ENCODE peak calls at places on chromosomes 4 and X, in eight cellular contexts. A is neural progenitor cell, X is HCT116, O is SK-N-SH, S is PC-3, Q is GM23248, Z is hepatocyte, K is GM23338. B is an unnamed sample.

GRCh38 chr4:107283587-107284559 is 247.8 kb upstream of the DKK2 start:
- DNase-seq in S (peak), K (peak), X (no peak), Z (peak), A (no peak), Q (peak), O (peak), B (no peak)

GRCh38 chr4:177371452-177371851 is 61.8 kb downstream of the NEIL3 start:
- DNase-seq in S (no peak), Q (no peak), X (no peak), A (no peak), Z (no peak), O (no peak), K (no peak), B (no peak)

GRCh38 chrX:119981286-119982070 is 37.9 kb upstream of the NKAP start:
- DNase-seq in O (peak), Z (peak), K (peak), S (peak), Q (peak), A (peak), X (peak), B (peak)

GRCh38 chr4:54237770-54238169 is 8.7 kb downstream of the PDGFRA start:
- DNase-seq in O (no peak), Z (no peak), K (no peak), Q (no peak), A (no peak), S (no peak), X (no peak), B (no peak)

GRCh38 chrX:56281789-56282188 is 49.6 kb downstream of the KLF8 start:
- DNase-seq in Q (peak), K (peak), O (peak), A (peak), Z (peak), X (peak), S (peak), B (peak)

GRCh38 chrX:15977644-15978043 is 123.0 kb upstream of the AP1S2 start:
- DNase-seq in Z (no peak), O (no peak), A (no peak), S (no peak), X (no peak), K (no peak), Q (no peak), B (no peak)

GRCh38 chr4:121784975-121785374 is 16.1 kb upstream of the EXOSC9 start:
- DNase-seq in O (no peak), A (no peak), K (no peak), S (peak), Z (no peak), X (no peak), Q (peak), B (no peak)

GRCh38 chr4:140277576-140277975 is 95.9 kb upstream of the SCOC start:
- DNase-seq in A (no peak), S (peak), K (no peak), O (no peak), Q (peak), Z (no peak), X (no peak), B (no peak)

GRCh38 chr4:110107868-110108267 is 90.5 kb downstream of the ELOVL6 start:
- DNase-seq in S (no peak), Z (no peak), A (no peak), K (no peak), O (no peak), X (no peak), Q (peak), B (no peak)

GRCh38 chr4:24560770-24561415 is 23.5 kb downstream of the DHX15 start:
- DNase-seq in A (no peak), S (peak), Z (no peak), Q (peak), K (no peak), O (no peak), X (no peak), B (no peak)

GRCh38 chr4:124337874-124338273 is 374.7 kb downstream of the ANKRD50 start:
- DNase-seq in O (peak), K (no peak), Z (no peak), A (no peak), Q (no peak), S (no peak), X (no peak), B (no peak)

GRCh38 chr4:38279650-38280322 is 319.6 kb downstream of the PTTG2 start:
- DNase-seq in A (peak), S (no peak), Q (peak), Z (peak), X (no peak), O (no peak), K (no peak), B (no peak)
- TF ChIP-seq EZH2phosphoT487 in A (no peak), S (no peak), Q (no peak), Z (no peak), X (no peak), O (no peak), K (no peak), B (no peak)

GRCh38 chr4:17771284-17771908 is 10.0 kb downstream of the FAM184B start:
- DNase-seq in X (no peak), S (no peak), Q (no peak), A (no peak), K (no peak), O (peak), Z (no peak), B (no peak)
- TF ChIP-seq EZH2phosphoT487 in X (no peak), S (no peak), Q (no peak), A (no peak), K (no peak), O (no peak), Z (no peak), B (no peak)

GRCh38 chr4:174037049-174037448 is 246.4 kb downstream of the FBXO8 start:
- DNase-seq in A (no peak), Q (peak), O (no peak), X (no peak), K (no peak), S (no peak), Z (no peak), B (no peak)

GRCh38 chr4:174036111-174036510 is 247.4 kb downstream of the FBXO8 start:
- DNase-seq in X (no peak), Q (peak), S (no peak), A (no peak), K (no peak), Z (no peak), O (no peak), B (no peak)

GRCh38 chr4:174038481-174038880 is 245.0 kb downstream of the FBXO8 start:
- DNase-seq in K (no peak), A (no peak), S (no peak), Q (peak), Z (no peak), O (no peak), X (no peak), B (no peak)

GRCh38 chr4:174036563-174036962 is 246.9 kb downstream of the FBXO8 start:
- DNase-seq in S (no peak), Z (no peak), Q (no peak), A (no peak), K (no peak), O (no peak), X (no peak), B (no peak)

GRCh38 chr4:174037631-174038030 is 245.8 kb downstream of the FBXO8 start:
- DNase-seq in Z (no peak), K (no peak), S (no peak), A (no peak), Q (no peak), O (no peak), X (no peak), B (no peak)
- TF ChIP-seq EZH2phosphoT487 in Z (no peak), K (no peak), S (no peak), A (no peak), Q (no peak), O (no peak), X (no peak), B (no peak)

GRCh38 chr4:99585521-99585920 is 10.9 kb downstream of the MTTP start:
- DNase-seq in Q (no peak), O (no peak), S (no peak), X (no peak), Z (no peak), A (no peak), K (no peak), B (no peak)
- TF ChIP-seq EZH2phosphoT487 in Q (no peak), O (no peak), S (no peak), X (no peak), Z (no peak), A (no peak), K (no peak), B (no peak)

DNA sequence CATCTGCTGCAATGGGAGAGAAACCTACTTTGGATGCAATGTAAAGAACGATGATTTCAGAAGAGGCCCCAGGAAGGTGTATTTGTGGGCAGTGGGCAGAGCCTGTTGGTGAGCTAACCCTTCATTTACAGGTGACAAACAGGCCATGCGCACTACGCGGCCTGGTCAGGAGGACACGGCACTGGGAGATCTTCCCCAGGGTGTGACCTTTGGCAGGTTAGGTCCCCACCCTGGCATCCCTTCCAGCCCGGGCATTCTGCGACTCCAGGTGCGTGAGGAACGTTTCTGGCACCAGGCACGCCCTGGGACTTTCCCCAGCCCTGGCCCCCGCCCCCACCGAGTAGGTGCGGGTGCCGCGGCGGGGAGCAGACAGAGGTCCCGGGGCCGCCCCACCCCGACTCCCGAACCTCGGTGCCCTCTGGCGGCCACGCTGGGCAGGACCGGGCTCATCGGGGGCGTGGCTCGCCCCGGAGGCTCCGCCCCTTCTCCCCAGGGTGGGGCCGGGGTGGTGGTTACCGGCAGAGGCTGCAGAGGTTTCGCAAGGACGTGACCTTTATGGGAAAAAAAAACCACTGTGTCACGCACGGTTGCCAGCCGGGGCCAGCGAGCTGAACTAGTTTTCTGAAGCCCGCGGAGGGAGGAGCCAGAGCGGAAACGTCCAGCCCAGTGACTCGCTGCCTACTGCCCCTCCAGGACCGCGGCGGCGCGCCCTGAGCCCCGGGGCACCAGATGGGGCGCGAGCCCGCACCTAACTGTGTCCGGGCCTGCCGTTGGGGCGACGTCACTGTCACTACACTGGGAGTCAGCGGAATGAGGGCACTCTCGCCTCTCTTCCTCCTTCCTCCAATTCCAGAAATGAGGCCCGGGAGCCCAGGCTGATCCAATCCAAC is 5.0 kb upstream of the NYX start:
- DNase-seq in X (peak), Q (peak), A (peak), Z (peak), O (peak), K (peak), S (peak), B (peak)
- TF ChIP-seq EZH2phosphoT487 in X (no peak), Q (no peak), A (no peak), Z (no peak), O (no peak), K (no peak), S (no peak), B (no peak)

GRCh38 chr4:5772528-5773270 is 61.7 kb downstream of the EVC start:
- DNase-seq in Z (no peak), X (no peak), S (no peak), Q (no peak), O (no peak), A (no peak), K (no peak), B (no peak)

GRCh38 chr4:5773271-5773555 is 62.2 kb downstream of the EVC start:
- DNase-seq in Z (no peak), Q (peak), A (no peak), K (no peak), X (no peak), O (no peak), S (no peak), B (no peak)

GRCh38 chr4:5774416-5775056 is 63.5 kb downstream of the EVC start:
- DNase-seq in Z (no peak), Q (no peak), A (no peak), K (no peak), X (no peak), O (no peak), S (no peak), B (no peak)

DNA sequence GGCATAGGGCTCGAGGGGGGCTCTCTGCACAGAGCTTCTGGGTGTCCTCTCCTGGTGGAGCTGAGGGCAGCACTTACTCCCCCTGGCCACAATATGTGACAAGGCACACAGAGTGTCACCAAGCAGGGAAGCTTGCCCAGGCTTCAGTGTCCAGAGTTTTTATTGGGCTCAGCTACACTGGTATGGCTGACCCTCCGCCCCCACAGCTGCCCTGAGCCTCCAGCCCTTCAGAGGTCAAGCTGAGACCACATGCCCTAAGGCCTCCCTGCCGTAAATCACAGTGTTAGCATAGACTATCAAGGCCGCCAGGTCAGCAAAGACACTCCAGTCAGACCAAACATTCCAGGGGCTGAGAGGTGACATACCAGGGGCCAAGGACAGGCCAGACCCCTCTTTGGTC is 59.0 kb downstream of the EVC start:
- DNase-seq in S (no peak), Q (no peak), X (no peak), Z (no peak), A (no peak), O (no peak), K (no peak), B (no peak)
- TF ChIP-seq EZH2phosphoT487 in S (no peak), Q (no peak), X (no peak), Z (no peak), A (no peak), O (no peak), K (no peak), B (no peak)

DNA sequence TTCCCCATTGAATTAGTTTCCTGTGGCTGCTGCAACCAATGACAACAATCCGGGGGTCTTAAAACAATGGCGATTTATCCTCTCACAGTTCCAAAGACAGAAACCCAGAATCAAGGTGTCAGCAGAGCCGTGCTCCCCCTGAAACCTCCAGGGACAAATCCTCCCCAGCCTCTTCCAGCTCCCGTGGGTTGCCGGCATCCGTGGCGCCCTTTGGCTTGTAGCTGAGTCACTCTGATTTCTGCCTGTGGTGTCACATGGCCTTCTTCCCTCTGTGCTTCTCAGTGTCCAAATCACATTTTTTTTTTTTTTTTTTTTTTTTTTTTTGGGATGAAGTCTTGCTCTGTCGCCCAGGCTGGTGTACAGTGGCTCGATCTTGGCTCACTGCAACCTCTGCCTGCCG is 64.5 kb upstream of the STX18 start:
- DNase-seq in Q (peak), X (no peak), S (no peak), Z (no peak), K (no peak), O (no peak), A (no peak), B (no peak)
- TF ChIP-seq EZH2phosphoT487 in Q (no peak), X (no peak), S (no peak), Z (no peak), K (no peak), O (no peak), A (no peak), B (no peak)

B was measured in MM.1S.